ENCODE peak calls at places on chromosome 6, in five cellular contexts. B is Peyer's patch, J is ovary, N is GM23248, Z is body of pancreas. L is an unnamed sample.

GRCh38 chr6:159951772-159952171 is 17.1 kb upstream of the IGF2R start:
- DNase-seq in B (no peak), J (no peak), N (no peak), Z (no peak), L (no peak)

GRCh38 chr6:53042112-53042511 is 23.1 kb upstream of the FBXO9 start:
- DNase-seq in B (no peak), J (no peak), N (peak; percentile 93), Z (no peak), L (no peak)

GRCh38 chr6:89597988-89598387 is 40.6 kb downstream of the LYRM2 start:
- DNase-seq in B (no peak), J (no peak), N (peak; percentile 37), Z (no peak), L (no peak)

GRCh38 chr6:117494283-117494682 is 11.8 kb downstream of the DCBLD1 start:
- DNase-seq in B (no peak), J (no peak), N (no peak), Z (no peak), L (no peak)

GRCh38 chr6:87730310-87730709 is 28.3 kb upstream of the AKIRIN2 start:
- DNase-seq in B (peak; percentile 51), J (peak; percentile 18), N (peak; percentile 68), Z (peak; percentile 12), L (no peak)

GRCh38 chr6:160177220-160177619 is 55.6 kb downstream of the SLC22A1 start:
- DNase-seq in B (no peak), J (no peak), N (no peak), Z (no peak), L (no peak)

GRCh38 chr6:37059344-37060194 is 54.1 kb downstream of the FGD2 start:
- DNase-seq in B (peak; percentile 83), J (peak; percentile 76), N (peak; percentile 98), Z (no peak), L (no peak)

GRCh38 chr6:120056085-120056484 is 706.5 kb upstream of the MAN1A1 start:
- DNase-seq in B (no peak), J (no peak), N (no peak), Z (no peak), L (no peak)

GRCh38 chr6:13524801-13525508 is 37.6 kb upstream of the GFOD1 start:
- DNase-seq in B (no peak), J (no peak), N (no peak), Z (no peak), L (no peak)

GRCh38 chr6:32087574-32088486 is 21.3 kb downstream of the TNXB start:
- DNase-seq in B (peak; percentile 86), J (peak; percentile 96), N (no peak), Z (peak; percentile 84), L (peak; percentile 78)

GRCh38 chr6:46353450-46353998 is 137.7 kb downstream of the RCAN2 start:
- DNase-seq in B (no peak), J (no peak), N (no peak), Z (no peak), L (no peak)

GRCh38 chr6:31580807-31581437 is 1.3 kb downstream of the LTB start:
- DNase-seq in B (peak; percentile 88), J (peak; percentile 82), N (peak; percentile 85), Z (peak; percentile 88), L (peak; percentile 83)

GRCh38 chr6:24910850-24911712 is 24.7 kb downstream of the RIPOR2 start:
- DNase-seq in B (peak; percentile 59), J (peak; percentile 40), N (peak; percentile 77), Z (peak; percentile 57), L (peak; percentile 20)

GRCh38 chr6:160226118-160226541 is 32.5 kb downstream of the SLC22A2 start:
- DNase-seq in B (no peak), J (no peak), N (no peak), Z (no peak), L (no peak)

GRCh38 chr6:4805553-4806307 is 29.5 kb downstream of the CDYL start:
- DNase-seq in B (peak; percentile 74), J (peak; percentile 20), N (peak; percentile 55), Z (peak; percentile 54), L (no peak)

GRCh38 chr6:113697642-113698410 is 159.3 kb upstream of the MARCKS start:
- DNase-seq in B (no peak), J (no peak), N (peak; percentile 92), Z (no peak), L (no peak)

GRCh38 chr6:38131527-38131965 is 312.0 kb downstream of the ZFAND3 start:
- DNase-seq in B (no peak), J (no peak), N (peak; percentile 96), Z (no peak), L (no peak)

GRCh38 chr6:14861491-14861943 is 384.4 kb upstream of the JARID2 start:
- DNase-seq in B (no peak), J (no peak), N (no peak), Z (no peak), L (no peak)

GRCh38 chr6:24481449-24481848 is 7.9 kb downstream of the GPLD1 start:
- DNase-seq in B (no peak), J (no peak), N (no peak), Z (no peak), L (no peak)

GRCh38 chr6:147774856-147775255 is 266.4 kb downstream of the SAMD5 start:
- DNase-seq in B (no peak), J (no peak), N (no peak), Z (no peak), L (no peak)

GRCh38 chr6:145148392-145149175 is 586.7 kb downstream of the EPM2A start:
- DNase-seq in B (no peak), J (no peak), N (peak; percentile 83), Z (peak; percentile 72), L (no peak)

GRCh38 chr6:74607934-74608333 is 597.9 kb downstream of the COL12A1 start:
- DNase-seq in B (no peak), J (no peak), N (peak; percentile 40), Z (no peak), L (no peak)

GRCh38 chr6:13550656-13551055 is 23.7 kb upstream of the SIRT5 start:
- DNase-seq in B (no peak), J (no peak), N (no peak), Z (no peak), L (no peak)

GRCh38 chr6:16809753-16810358 is 48.6 kb upstream of the ATXN1 start:
- DNase-seq in B (no peak), J (no peak), N (no peak), Z (no peak), L (no peak)

GRCh38 chr6:129120856-129121255 is 237.9 kb downstream of the LAMA2 start:
- DNase-seq in B (no peak), J (no peak), N (peak; percentile 30), Z (no peak), L (no peak)

GRCh38 chr6:148464319-148465010 is 121.8 kb downstream of the SASH1 start:
- DNase-seq in B (peak; percentile 56), J (peak; percentile 51), N (peak; percentile 82), Z (peak; percentile 60), L (peak; percentile 30)

GRCh38 chr6:36169023-36170007 is 27.2 kb upstream of the BRPF3 start:
- DNase-seq in B (no peak), J (no peak), N (no peak), Z (no peak), L (no peak)

GRCh38 chr6:111985202-111985731 is 68.6 kb upstream of the CCN6 start:
- DNase-seq in B (no peak), J (no peak), N (peak; percentile 98), Z (peak; percentile 22), L (no peak)

GRCh38 chr6:31651602-31652191 is 764 bp downstream of the BAG6 start:
- DNase-seq in B (no peak), J (no peak), N (peak; percentile 91), Z (peak; percentile 71), L (no peak)

GRCh38 chr6:116737004-116737403 is 28.5 kb downstream of the FAM162B start:
- DNase-seq in B (no peak), J (no peak), N (no peak), Z (no peak), L (no peak)

GRCh38 chr6:160273760-160274159 is 15.1 kb upstream of the SLC22A2 start:
- DNase-seq in B (no peak), J (no peak), N (no peak), Z (no peak), L (no peak)

GRCh38 chr6:13071946-13072345 is 256.4 kb downstream of the TBC1D7 start:
- DNase-seq in B (no peak), J (no peak), N (no peak), Z (no peak), L (no peak)

GRCh38 chr6:30793521-30794194 is 49.3 kb upstream of the IER3 start:
- DNase-seq in B (no peak), J (no peak), N (peak; percentile 30), Z (no peak), L (peak; percentile 30)

GRCh38 chr6:44867561-44868334 is 460.4 kb upstream of the RUNX2 start:
- DNase-seq in B (no peak), J (no peak), N (no peak), Z (no peak), L (no peak)

GRCh38 chr6:109506314-109506713 is 23.3 kb upstream of the ZBTB24 start:
- DNase-seq in B (no peak), J (no peak), N (no peak), Z (no peak), L (no peak)

GRCh38 chr6:109506841-109507240 is 23.8 kb upstream of the ZBTB24 start:
- DNase-seq in B (no peak), J (no peak), N (no peak), Z (no peak), L (no peak)

GRCh38 chr6:109507490-109508072 is 24.6 kb upstream of the ZBTB24 start:
- DNase-seq in B (no peak), J (no peak), N (no peak), Z (no peak), L (no peak)

GRCh38 chr6:109511832-109512231 is 28.8 kb upstream of the ZBTB24 start:
- DNase-seq in B (no peak), J (no peak), N (no peak), Z (no peak), L (no peak)

DNA sequence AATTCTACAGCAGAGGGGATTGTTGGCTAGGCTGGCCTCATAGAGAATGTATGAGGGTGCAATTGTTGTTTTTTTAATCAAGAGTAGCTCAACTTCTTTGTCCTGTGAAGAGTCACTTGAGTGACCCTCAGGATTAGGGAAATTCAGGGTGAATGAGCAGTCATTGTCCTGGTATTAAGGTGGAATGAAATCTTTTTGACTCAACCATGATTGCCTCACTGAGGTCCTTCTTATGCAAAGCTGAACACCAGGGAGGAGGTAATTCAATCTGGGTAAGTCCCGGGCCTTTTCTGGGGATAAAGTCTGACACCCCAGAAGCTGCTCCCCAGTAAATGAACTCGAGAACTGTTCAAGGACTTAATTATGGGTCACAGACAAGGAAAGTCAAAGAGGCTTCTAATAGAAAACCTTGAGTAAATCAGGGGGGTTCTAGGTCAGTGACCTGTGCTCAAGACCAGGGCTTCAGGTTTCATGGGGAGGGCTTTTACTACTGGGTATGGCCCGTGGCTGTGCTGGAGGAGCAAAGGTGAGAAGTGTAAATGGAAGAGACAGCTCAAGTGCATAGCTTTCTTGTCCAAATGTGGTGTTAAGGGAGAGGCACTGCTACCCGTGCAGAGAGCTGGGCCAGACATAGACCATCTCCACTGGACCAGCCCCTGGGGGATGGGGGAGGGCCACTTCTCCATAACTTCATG is 25.3 kb upstream of the ZBTB24 start:
- DNase-seq in B (no peak), J (no peak), N (peak; percentile 38), Z (no peak), L (no peak)
- H3K27ac ChIP-seq in B (no peak overlapping the region), J (no peak overlapping the region), N (no peak overlapping the region), Z (no peak overlapping the region), L (no peak overlapping the region)

GRCh38 chr6:9851006-9851405 is 563.9 kb downstream of the TFAP2A start:
- DNase-seq in B (no peak), J (no peak), N (no peak), Z (no peak), L (no peak)
- H3K9me3 ChIP-seq in B (peaks cover 5% of the 10 kb centered on the region), J (no peaks in the 10 kb centered on the region), N (no peaks in the 10 kb centered on the region), Z (no peaks in the 10 kb centered on the region), L (no peaks in the 10 kb centered on the region)

GRCh38 chr6:170225852-170226417 is 64.9 kb downstream of the DLL1 start:
- DNase-seq in B (no peak), J (no peak), N (no peak), Z (peak; percentile 86), L (no peak)
- H3K27ac ChIP-seq in B (no peak overlapping the region), J (no peak overlapping the region), N (no peak overlapping the region), Z (peak overlapping the region; percentile 92), L (no peak overlapping the region)

GRCh38 chr6:22952076-22952475 is 382.7 kb downstream of the HDGFL1 start:
- DNase-seq in B (no peak), J (no peak), N (no peak), Z (no peak), L (no peak)
- H3K9me3 ChIP-seq in B (no peaks in the 10 kb centered on the region), J (no peaks in the 10 kb centered on the region), N (no peaks in the 10 kb centered on the region), Z (no peaks in the 10 kb centered on the region), L (no peaks in the 10 kb centered on the region)